ENCODE peak calls at places on chromosomes 2 and 18, in four cellular contexts. V is HepG2, B is H1, O is GM12878. K is an unnamed sample.

GRCh38 chr2:39719317-39719716 is 53.6 kb downstream of the TMEM178A start:
- DNase-seq in V (no peak), B (no peak), O (no peak), K (no peak)

GRCh38 chr2:11933854-11934253 is 187.4 kb downstream of the LPIN1 start:
- DNase-seq in V (no peak), B (no peak), O (peak), K (no peak)

GRCh38 chr18:25349926-25350560 is 1.9 kb downstream of the ZNF521 start:
- DNase-seq in V (no peak), B (peak), O (no peak), K (peak)

GRCh38 chr2:230459213-230459612 is 43.2 kb downstream of the SP100 start:
- DNase-seq in V (no peak), B (no peak), O (no peak), K (no peak)

GRCh38 chr2:218259099-218259921 is 1.5 kb upstream of the GPBAR1 start:
- DNase-seq in V (no peak), B (no peak), O (no peak), K (peak)

GRCh38 chr2:9481257-9481922 is 7.0 kb downstream of the IAH1 start:
- DNase-seq in V (peak), B (no peak), O (no peak), K (peak)

GRCh38 chr18:44939037-44939665 is 258.5 kb downstream of the SETBP1 start:
- DNase-seq in V (no peak), B (no peak), O (no peak), K (no peak)

GRCh38 chr2:241502281-241502680 is 6.1 kb downstream of the STK25 start:
- DNase-seq in V (no peak), B (no peak), O (no peak), K (no peak)

GRCh38 chr2:226835420-226835795 is 446 bp upstream of the RHBDD1 start:
- DNase-seq in V (no peak), B (peak), O (no peak), K (no peak)

GRCh38 chr2:26840937-26841610 is 6.9 kb upstream of the DPYSL5 start:
- DNase-seq in V (peak), B (no peak), O (no peak), K (peak)

GRCh38 chr18:77165489-77166415 is 33.2 kb upstream of the MBP start:
- DNase-seq in V (no peak), B (no peak), O (no peak), K (no peak)

GRCh38 chr18:47996091-47996541 is 65.7 kb upstream of the SMAD2 start:
- DNase-seq in V (no peak), B (no peak), O (no peak), K (peak)

GRCh38 chr2:231360881-231361294 is 34.6 kb upstream of the B3GNT7 start:
- DNase-seq in V (no peak), B (no peak), O (no peak), K (no peak)

GRCh38 chr2:208927867-208928266 is 496.0 kb upstream of the MAP2 start:
- DNase-seq in V (no peak), B (no peak), O (no peak), K (no peak)

GRCh38 chr2:74688881-74689280 is 34.8 kb downstream of the SEMA4F start:
- DNase-seq in V (no peak), B (no peak), O (no peak), K (no peak)

GRCh38 chr2:173058673-173059072 is 17.0 kb upstream of the MAP3K20 start:
- DNase-seq in V (peak), B (no peak), O (no peak), K (no peak)

GRCh38 chr2:127614246-127614645 is 31.7 kb upstream of the GPR17 start:
- DNase-seq in V (no peak), B (no peak), O (no peak), K (peak)

GRCh38 chr18:62085766-62086165 is 101.1 kb downstream of the PIGN start:
- DNase-seq in V (no peak), B (no peak), O (no peak), K (no peak)

GRCh38 chr2:211766689-211767088 is 771.9 kb downstream of the ERBB4 start:
- DNase-seq in V (no peak), B (peak), O (no peak), K (no peak)

GRCh38 chr18:36031407-36031806 is 36.0 kb downstream of the RPRD1A start:
- DNase-seq in V (no peak), B (no peak), O (no peak), K (no peak)

GRCh38 chr2:231605607-231606091 is 13.0 kb downstream of the TEX44 start:
- DNase-seq in V (no peak), B (no peak), O (no peak), K (peak)

GRCh38 chr2:78035804-78036203 is 513.6 kb upstream of the LRRTM4 start:
- DNase-seq in V (no peak), B (no peak), O (no peak), K (no peak)

GRCh38 chr18:10519366-10519765 is 6.5 kb upstream of the NAPG start:
- DNase-seq in V (no peak), B (no peak), O (no peak), K (no peak)

GRCh38 chr2:20632446-20632990 is 18.4 kb downstream of the HS1BP3 start:
- DNase-seq in V (no peak), B (no peak), O (no peak), K (no peak)

GRCh38 chr2:55224761-55225261 is 7.3 kb downstream of the CLHC1 start:
- DNase-seq in V (no peak), B (no peak), O (no peak), K (peak)

GRCh38 chr2:35503311-35503710 is 852.3 kb upstream of the CRIM1 start:
- DNase-seq in V (no peak), B (no peak), O (no peak), K (no peak)

GRCh38 chr2:46239847-46240181 is 57.4 kb upstream of the EPAS1 start:
- DNase-seq in V (no peak), B (no peak), O (peak), K (no peak)

GRCh38 chr2:201144101-201145051 is 28.4 kb downstream of the CFLAR start:
- DNase-seq in V (peak), B (no peak), O (no peak), K (peak)
- TF ChIP-seq TCF12 in V (no peak), B (no peak), O (no peak), K (no peak)

GRCh38 chr2:56739421-56739820 is 555.6 kb downstream of the CCDC85A start:
- DNase-seq in V (no peak), B (no peak), O (no peak), K (no peak)

GRCh38 chr2:56743807-56744206 is 560.0 kb downstream of the CCDC85A start:
- DNase-seq in V (no peak), B (no peak), O (no peak), K (no peak)

GRCh38 chr2:56741601-56742102 is 557.9 kb downstream of the CCDC85A start:
- DNase-seq in V (peak), B (no peak), O (no peak), K (peak)
- TF ChIP-seq TCF12 in V (no peak), B (no peak), O (no peak), K (peak)

DNA sequence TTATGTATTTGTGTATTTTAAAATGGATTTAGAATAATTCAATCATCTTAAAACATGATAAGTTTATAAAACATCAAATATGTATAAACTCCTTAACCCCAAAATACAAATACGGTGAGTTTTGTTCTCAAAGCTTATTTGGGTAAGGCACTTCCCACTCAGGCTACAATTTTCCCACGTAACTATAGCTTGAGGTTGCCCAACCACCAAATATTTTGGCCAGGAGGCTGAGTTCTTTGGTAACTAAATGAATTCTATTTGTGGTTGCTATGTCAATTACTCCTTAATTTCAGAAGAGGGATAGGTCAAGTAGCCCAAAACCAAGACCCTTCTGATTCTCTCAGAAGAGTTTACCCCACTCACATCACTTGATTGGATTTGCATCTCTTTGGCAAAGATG is 70.4 kb downstream of the MYL12B start:
- DNase-seq in V (no peak), B (no peak), O (no peak), K (no peak)
- TF ChIP-seq TCF12 in V (no peak), B (no peak), O (no peak), K (no peak)

DNA sequence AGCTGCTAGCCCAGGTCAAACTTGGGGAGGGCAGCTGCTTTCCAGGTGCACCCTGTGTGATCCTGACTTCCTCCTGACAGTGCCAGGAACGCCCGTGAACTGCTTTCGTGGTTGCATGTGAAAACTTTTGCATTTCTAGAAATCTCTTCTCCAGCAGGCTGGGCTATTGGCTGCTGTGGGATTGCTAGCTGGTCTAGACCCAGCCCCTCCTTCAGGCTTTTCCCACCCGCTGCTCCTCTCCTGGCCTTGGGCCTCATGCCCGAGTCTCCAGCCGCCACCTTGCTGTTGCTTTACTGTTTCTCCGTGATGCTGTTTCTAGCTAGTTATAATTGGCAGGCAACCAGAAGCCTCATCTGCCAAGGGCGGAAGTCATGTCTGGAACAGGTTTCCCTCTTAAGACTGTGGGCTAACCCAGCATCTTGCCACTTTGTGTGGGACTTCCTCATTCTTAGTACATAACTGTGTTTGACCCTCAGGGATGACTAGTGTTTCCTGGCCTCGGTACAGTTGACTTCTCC is 27.0 kb upstream of the MGAT4A start:
- DNase-seq in V (no peak), B (no peak), O (peak), K (no peak)
- TF ChIP-seq TCF12 in V (no peak), B (no peak), O (no peak), K (peak)

DNA sequence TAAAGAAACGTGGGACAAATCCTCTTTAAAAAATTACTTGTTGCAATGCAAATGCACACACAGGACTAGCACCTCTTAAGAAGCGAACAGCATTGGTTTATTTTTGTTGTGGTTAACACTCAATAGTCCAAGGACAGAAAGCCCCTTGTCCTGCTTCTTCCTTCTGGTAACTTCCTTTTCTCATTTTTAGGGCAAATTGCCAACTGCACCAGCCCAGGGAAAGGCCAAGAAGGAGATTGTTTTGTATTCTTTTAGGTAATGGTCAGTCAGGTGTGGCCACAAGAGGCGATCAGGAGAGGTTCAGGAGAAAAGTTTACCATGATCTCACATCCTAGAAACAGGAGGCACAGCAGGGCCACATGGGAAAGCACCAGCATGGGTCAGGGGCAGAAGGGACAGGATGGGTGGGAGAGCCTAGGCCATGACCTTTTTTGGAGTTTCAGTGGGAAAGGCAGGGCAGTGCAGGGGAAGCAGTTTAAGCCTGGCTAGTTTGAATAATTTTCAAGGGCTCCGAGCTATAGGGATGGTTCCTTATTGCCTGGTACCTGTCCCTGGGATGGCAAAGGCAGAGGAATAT is 73.0 kb downstream of the CHRNA1 start:
- DNase-seq in V (no peak), B (no peak), O (no peak), K (no peak)
- TF ChIP-seq TCF12 in V (no peak), B (no peak), O (no peak), K (no peak)